ENCODE peak calls at places on chromosome 10, in nine cellular contexts. A is body of pancreas, Z is AG04450, I is brain microvascular endothelial cell, B is progenitor cell of endocrine pancreas, T is neural crest cell, H is left lung, K is lower leg skin, Q is A549. P is an unnamed sample.

GRCh38 chr10:130394832-130395231 is 258.6 kb downstream of the GLRX3 start:
- DNase-seq in T (no peak), Z (no peak), B (no peak), K (no peak), H (no peak), Q (no peak), I (no peak), A (no peak), P (no peak)

GRCh38 chr10:51321968-51322367 is 247.7 kb downstream of the PRKG1 start:
- DNase-seq in Z (no peak), A (no peak), Q (no peak), B (no peak), T (no peak), H (no peak), K (no peak), I (no peak), P (no peak)

GRCh38 chr10:3265081-3265480 is 92.5 kb upstream of the PITRM1 start:
- DNase-seq in H (no peak), K (no peak), I (peak; percentile 43), Q (no peak), T (no peak), Z (no peak), A (no peak), B (no peak), P (no peak)

GRCh38 chr10:118568327-118568848 is 27.1 kb downstream of the PRLHR start:
- DNase-seq in A (peak; percentile 66), K (peak; percentile 58), Q (peak; percentile 56), H (no peak), Z (peak; percentile 10), I (peak; percentile 46), B (peak; percentile 34), T (peak; percentile 65), P (peak; percentile 63)

GRCh38 chr10:120262857-120263547 is 194.0 kb upstream of the PLPP4 start:
- DNase-seq in H (no peak), T (no peak), Q (no peak), K (no peak), B (no peak), I (no peak), A (no peak), Z (no peak), P (peak; percentile 20)

GRCh38 chr10:21097926-21098355 is 200.8 kb upstream of the NEBL start:
- DNase-seq in A (no peak), B (no peak), Q (no peak), H (no peak), I (no peak), K (no peak), Z (no peak), T (no peak), P (no peak)

GRCh38 chr10:110069502-110069982 is 61.8 kb downstream of the ADD3 start:
- DNase-seq in H (no peak), Q (no peak), K (no peak), T (no peak), B (no peak), Z (no peak), I (no peak), A (no peak), P (peak; percentile 49)

GRCh38 chr10:29081971-29082699 is 206.7 kb upstream of the LYZL1 start:
- DNase-seq in A (no peak), Q (no peak), Z (no peak), B (no peak), K (no peak), I (no peak), H (no peak), T (no peak), P (no peak)

GRCh38 chr10:132232553-132232949 is 45.8 kb downstream of the DPYSL4 start:
- DNase-seq in T (no peak), K (peak; percentile 29), H (peak; percentile 88), Z (no peak), A (no peak), B (no peak), I (no peak), Q (no peak), P (no peak)

GRCh38 chr10:7408494-7409044 is 2.3 kb downstream of the SFMBT2 start:
- DNase-seq in Q (peak; percentile 68), T (peak; percentile 68), Z (no peak), A (peak; percentile 42), I (no peak), K (no peak), H (peak; percentile 90), B (peak; percentile 58), P (peak; percentile 83)

GRCh38 chr10:100791254-100792058 is 46.1 kb downstream of the PAX2 start:
- DNase-seq in K (no peak), B (no peak), A (no peak), Q (no peak), Z (no peak), H (no peak), I (no peak), T (no peak), P (no peak)

GRCh38 chr10:615583-616152 is 73.8 kb downstream of the DIP2C start:
- DNase-seq in A (peak; percentile 8), Z (peak; percentile 77), I (peak; percentile 89), B (no peak), Q (no peak), H (no peak), T (no peak), K (no peak), P (no peak)

GRCh38 chr10:4721994-4722753 is 103.8 kb upstream of the AKR1E2 start:
- DNase-seq in B (no peak), I (peak; percentile 24), K (peak; percentile 85), T (no peak), Z (no peak), A (peak; percentile 34), H (no peak), Q (peak; percentile 52), P (no peak)

GRCh38 chr10:31320598-31321211 is 1.7 kb downstream of the ZEB1 start:
- DNase-seq in B (no peak), T (no peak), K (peak; percentile 28), H (peak; percentile 81), Z (no peak), A (no peak), I (peak; percentile 17), Q (peak; percentile 54), P (peak; percentile 54)
- TF ChIP-seq CTCF in B (no peak), T (peak; percentile 35), K (no peak), H (no peak), Z (no peak), A (no peak), I (no peak), Q (no peak), P (no peak)

DNA sequence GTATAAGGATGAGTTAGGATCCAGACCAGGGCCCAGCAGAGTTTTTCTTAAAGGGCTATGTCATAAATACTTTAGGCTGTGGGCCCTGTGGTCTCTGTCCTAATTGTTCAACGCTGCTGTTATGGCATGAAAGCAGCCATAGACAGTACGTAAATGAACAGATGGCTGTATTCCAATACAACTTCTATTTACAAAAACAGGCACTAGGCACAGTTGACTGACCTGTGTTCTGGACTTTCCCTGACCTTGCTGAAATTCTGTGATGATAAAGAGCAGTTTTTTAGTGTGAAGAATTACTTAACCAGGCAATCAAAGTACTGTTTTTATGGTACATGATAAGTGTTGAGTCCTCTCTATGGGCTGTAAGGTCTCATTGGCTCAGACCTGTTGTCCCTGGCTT is 17.1 kb downstream of the PDCD11 start:
- DNase-seq in H (no peak), Q (no peak), A (no peak), I (no peak), Z (no peak), K (no peak), B (no peak), T (no peak), P (no peak)
- TF ChIP-seq CTCF in H (no peak), Q (no peak), A (no peak), I (no peak), Z (no peak), K (no peak), B (no peak), T (no peak), P (no peak)

DNA sequence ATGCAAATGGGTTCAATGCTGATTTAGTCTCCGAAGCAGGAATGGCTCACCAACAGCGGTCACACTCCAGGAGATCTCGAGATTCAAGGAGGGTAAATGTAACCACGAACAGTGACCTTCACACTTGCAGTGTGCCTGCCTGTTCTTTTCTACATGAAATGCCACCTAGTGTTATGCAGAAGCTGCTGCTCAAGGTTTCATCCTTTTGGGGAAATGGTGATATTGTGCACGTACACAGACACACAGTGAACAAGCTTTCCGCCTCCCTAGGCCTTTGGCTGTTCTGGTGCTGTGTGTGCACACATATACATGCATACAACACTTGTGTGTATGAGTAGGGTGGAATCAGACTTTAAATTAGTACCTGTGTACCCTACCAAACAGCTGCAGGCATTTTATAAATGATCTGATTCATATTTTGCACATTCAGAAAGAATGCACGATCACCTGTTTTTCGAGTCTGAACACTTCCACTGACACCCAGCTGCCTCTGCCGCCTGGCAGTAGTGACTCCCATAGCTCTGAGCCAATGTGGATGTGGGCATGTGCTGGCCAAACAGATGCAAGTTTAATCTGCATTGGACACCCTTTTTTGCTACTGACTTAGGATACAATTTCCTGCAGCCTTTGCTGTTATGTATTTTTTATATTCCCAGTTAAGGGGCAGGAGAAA is 100.5 kb downstream of the TACC2 start:
- DNase-seq in A (no peak), Z (no peak), Q (peak; percentile 34), B (no peak), H (no peak), K (no peak), T (no peak), I (no peak), P (no peak)
- TF ChIP-seq CTCF in A (no peak), Z (no peak), Q (no peak), B (no peak), H (no peak), K (no peak), T (no peak), I (no peak), P (no peak)

GRCh38 chr10:95454356-95454755 is 106.8 kb downstream of the SORBS1 start:
- DNase-seq in K (no peak), I (no peak), H (no peak), Z (no peak), Q (no peak), A (no peak), B (no peak), T (no peak), P (no peak)

GRCh38 chr10:95458014-95458413 is 103.2 kb downstream of the SORBS1 start:
- DNase-seq in A (no peak), H (no peak), K (no peak), T (no peak), Z (no peak), Q (no peak), I (no peak), B (no peak), P (no peak)

GRCh38 chr10:95454940-95455339 is 106.2 kb downstream of the SORBS1 start:
- DNase-seq in I (no peak), Z (no peak), H (no peak), Q (no peak), K (no peak), B (no peak), A (no peak), T (no peak), P (no peak)

GRCh38 chr10:95457319-95457886 is 103.8 kb downstream of the SORBS1 start:
- DNase-seq in B (no peak), H (no peak), K (no peak), Q (no peak), T (no peak), A (no peak), I (no peak), Z (no peak), P (no peak)

DNA sequence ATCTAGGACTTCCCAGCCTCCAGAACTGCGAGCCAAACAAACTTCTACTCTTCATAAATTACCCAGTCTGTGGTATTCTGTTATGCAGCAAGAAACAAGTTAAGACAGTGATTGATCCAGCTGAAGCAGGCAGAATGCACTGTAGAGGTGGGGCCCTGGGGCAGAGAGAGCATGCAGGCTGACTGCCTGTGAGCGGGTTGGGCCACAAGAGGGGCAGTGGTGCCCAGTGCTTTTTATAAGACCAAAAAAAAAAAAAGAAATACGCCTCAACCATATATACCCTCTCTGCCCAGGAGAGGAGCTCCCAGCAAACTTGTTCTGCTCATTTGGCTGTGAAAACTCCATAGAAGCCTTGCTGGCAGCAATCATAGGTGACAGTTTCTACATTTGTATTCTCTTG is 104.7 kb downstream of the SORBS1 start:
- DNase-seq in B (no peak), A (no peak), K (no peak), Z (no peak), Q (no peak), H (no peak), T (no peak), I (no peak), P (no peak)
- TF ChIP-seq CTCF in B (no peak), A (no peak), K (no peak), Z (no peak), Q (no peak), H (no peak), T (peak; percentile 21), I (no peak), P (no peak)

P was measured in GM20000.